ENCODE peak calls at places on chromosome 5, in six cellular contexts. N is GM12865, H is astrocyte, A is spleen, C is colonic mucosa, E is IMR-90. I is an unnamed sample.

GRCh38 chr5:77871946-77872345 is 95.8 kb upstream of the TBCA start:
- DNase-seq in N (no peak), H (no peak), A (no peak), C (no peak), E (peak), I (no peak)

GRCh38 chr5:74035521-74035937 is 409.5 kb downstream of the ARHGEF28 start:
- DNase-seq in N (peak), H (peak), A (no peak), C (peak), E (peak), I (no peak)

GRCh38 chr5:8581047-8581446 is 712.1 kb downstream of the MTRR start:
- DNase-seq in N (no peak), H (no peak), A (no peak), C (no peak), E (no peak), I (no peak)

GRCh38 chr5:82699737-82700136 is 377.5 kb downstream of the TMEM167A start:
- DNase-seq in N (no peak), H (no peak), A (no peak), C (no peak), E (no peak), I (no peak)

GRCh38 chr5:86427158-86427557 is 190.6 kb upstream of the COX7C start:
- DNase-seq in N (no peak), H (no peak), A (no peak), C (no peak), E (no peak), I (no peak)

GRCh38 chr5:2135354-2135753 is 252.6 kb upstream of the IRX4 start:
- DNase-seq in N (no peak), H (no peak), A (no peak), C (no peak), E (no peak), I (no peak)

GRCh38 chr5:60161340-60161934 is 267.9 kb upstream of the PDE4D start:
- DNase-seq in N (peak), H (peak), A (no peak), C (no peak), E (peak), I (no peak)

GRCh38 chr5:56851258-56851941 is 36.1 kb downstream of the MAP3K1 start:
- DNase-seq in N (no peak), H (no peak), A (no peak), C (no peak), E (peak), I (no peak)

GRCh38 chr5:89269721-89270120 is 386.7 kb upstream of the MEF2C start:
- DNase-seq in N (no peak), H (no peak), A (no peak), C (no peak), E (no peak), I (no peak)

GRCh38 chr5:147949711-147950573 is 43.6 kb upstream of the C5orf46 start:
- DNase-seq in N (peak), H (peak), A (no peak), C (no peak), E (peak), I (no peak)

GRCh38 chr5:126460977-126461376 is 37.8 kb downstream of the GRAMD2B start:
- DNase-seq in N (no peak), H (no peak), A (no peak), C (no peak), E (no peak), I (no peak)

GRCh38 chr5:133240425-133241091 is 188.7 kb downstream of the HSPA4 start:
- DNase-seq in N (peak), H (peak), A (peak), C (peak), E (peak), I (no peak)

GRCh38 chr5:133993152-133993548 is 11.6 kb downstream of the VDAC1 start:
- DNase-seq in N (no peak), H (peak), A (no peak), C (no peak), E (peak), I (no peak)

GRCh38 chr5:52799358-52799982 is 11.8 kb downstream of the ITGA1 start:
- DNase-seq in N (peak), H (peak), A (no peak), C (peak), E (peak), I (peak)

GRCh38 chr5:79829260-79829659 is 139.6 kb downstream of the CMYA5 start:
- DNase-seq in N (peak), H (no peak), A (no peak), C (no peak), E (no peak), I (no peak)

GRCh38 chr5:87010736-87011135 is 256.9 kb upstream of the RASA1 start:
- DNase-seq in N (no peak), H (no peak), A (no peak), C (no peak), E (no peak), I (no peak)

GRCh38 chr5:159965031-159965837 is 43.7 kb upstream of the TTC1 start:
- DNase-seq in N (peak), H (peak), A (peak), C (peak), E (peak), I (no peak)

GRCh38 chr5:33287242-33287641 is 153.5 kb upstream of the TARS1 start:
- DNase-seq in N (no peak), H (no peak), A (no peak), C (no peak), E (no peak), I (no peak)

GRCh38 chr5:42950091-42950465 is 90.0 kb downstream of the ANXA2R start:
- DNase-seq in N (no peak), H (no peak), A (no peak), C (no peak), E (no peak), I (no peak)

GRCh38 chr5:173830421-173830820 is 57.7 kb upstream of the CPEB4 start:
- DNase-seq in N (peak), H (no peak), A (no peak), C (no peak), E (no peak), I (no peak)

DNA sequence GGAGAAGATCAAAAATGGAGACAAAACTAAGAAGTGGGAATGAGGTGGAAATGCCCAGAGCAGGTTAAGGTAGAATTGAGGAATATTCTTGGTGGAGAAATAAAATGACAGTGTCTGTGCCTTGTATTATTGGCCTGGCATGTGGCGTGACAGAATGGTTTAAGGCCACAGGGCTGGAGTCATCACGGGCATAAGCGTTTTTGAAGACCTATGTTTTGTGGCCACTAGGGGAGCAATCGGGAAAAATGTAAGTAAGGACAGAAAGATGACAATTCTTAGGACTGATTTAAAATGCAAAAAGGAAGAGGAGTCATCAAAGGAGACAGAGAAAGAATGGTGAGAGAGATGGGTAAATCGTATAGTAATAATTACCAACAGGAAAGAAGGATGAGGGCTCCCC is 72.2 kb upstream of the EPB41L4A start:
- DNase-seq in N (peak), H (no peak), A (no peak), C (no peak), E (peak), I (no peak)
- TF ChIP-seq CTCF in N (peak), H (peak), A (no peak), C (peak), E (peak), I (peak)

GRCh38 chr5:39376293-39376714 is 12.0 kb upstream of the C9 start:
- DNase-seq in N (peak), H (peak), A (no peak), C (peak), E (peak), I (no peak)
- TF ChIP-seq CTCF in N (peak), H (peak), A (peak), C (peak), E (peak), I (peak)

DNA sequence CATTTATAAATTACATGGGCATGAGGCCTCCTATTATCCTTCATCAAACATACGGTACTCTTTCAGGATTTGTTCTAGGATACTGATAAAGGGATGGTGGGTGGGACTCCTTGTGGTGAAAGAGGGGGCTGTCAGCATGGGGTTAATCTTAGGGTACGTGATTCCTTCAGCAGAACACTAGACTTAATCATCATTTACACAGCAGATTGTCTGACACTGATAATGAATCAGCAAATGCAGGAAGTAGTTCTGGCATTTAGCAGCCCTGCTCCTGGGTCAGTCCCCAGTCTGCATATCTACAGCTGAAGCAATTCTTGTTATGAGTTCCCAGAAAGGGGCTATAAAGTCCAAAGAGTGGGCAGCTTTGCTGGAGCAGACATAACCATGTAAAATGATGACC is 384.6 kb downstream of the SPOCK1 start:
- DNase-seq in N (no peak), H (peak), A (no peak), C (no peak), E (peak), I (no peak)
- TF ChIP-seq CTCF in N (no peak), H (no peak), A (no peak), C (no peak), E (no peak), I (no peak)

GRCh38 chr5:155004138-155004744 is 9.3 kb upstream of the KIF4B start:
- DNase-seq in N (peak), H (no peak), A (no peak), C (no peak), E (no peak), I (no peak)
- TF ChIP-seq CTCF in N (peak), H (no peak), A (peak), C (peak), E (peak), I (peak)

DNA sequence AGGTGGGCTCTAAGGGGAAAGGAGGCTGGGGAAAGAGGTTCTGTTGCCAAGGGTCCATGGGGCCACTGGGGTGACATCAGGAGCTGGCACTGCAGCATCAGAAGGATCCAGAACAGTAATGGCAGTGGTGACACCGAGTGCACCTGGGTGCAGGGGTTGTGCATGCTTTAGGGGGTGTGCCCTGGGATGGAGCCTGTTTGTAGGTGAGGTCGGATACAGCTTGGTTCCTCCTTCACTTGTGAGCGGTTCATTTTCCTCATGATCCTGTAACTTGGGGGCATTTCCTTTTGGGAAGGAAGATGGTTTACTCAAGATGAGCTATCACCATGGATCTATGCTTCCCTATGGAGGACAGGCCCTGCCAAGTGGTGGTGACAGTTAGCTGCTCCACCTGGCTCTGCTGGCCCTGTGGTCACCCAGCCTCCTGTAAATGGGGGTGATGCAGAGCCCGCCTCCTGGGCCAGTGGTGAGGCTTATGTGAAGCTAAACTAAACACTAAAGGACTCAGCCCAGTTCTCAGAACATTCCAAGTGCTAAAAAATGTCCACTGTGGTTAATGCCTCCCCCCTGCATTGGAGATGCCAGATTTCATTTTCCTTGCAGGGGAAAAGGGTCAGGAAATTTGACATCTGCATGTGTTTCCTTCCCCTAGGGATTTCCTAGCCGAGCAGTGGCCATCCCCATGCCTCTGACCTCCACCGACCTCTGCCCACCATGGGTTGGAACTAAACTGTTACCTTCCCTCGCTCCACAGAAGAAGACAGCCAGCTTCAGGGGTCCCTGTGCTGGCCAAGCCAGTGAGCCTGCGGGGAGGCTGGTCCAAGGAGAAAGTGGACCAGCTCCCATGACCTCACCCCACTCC is 13.3 kb downstream of the CD74 start:
- DNase-seq in N (peak), H (peak), A (no peak), C (no peak), E (peak), I (peak)
- TF ChIP-seq CTCF in N (no peak), H (no peak), A (no peak), C (no peak), E (no peak), I (no peak)

GRCh38 chr5:947626-948471 is 55.2 kb downstream of the TRIP13 start:
- DNase-seq in N (no peak), H (no peak), A (no peak), C (no peak), E (no peak), I (peak)
- TF ChIP-seq CTCF in N (no peak), H (no peak), A (no peak), C (no peak), E (peak), I (peak)